ENCODE peak calls at places on chromosomes 16 and 17, in six cellular contexts. G is colonic mucosa; K is adipocyte; V is heart left ventricle; T is CD8-positive, alpha-beta T cell; W is psoas muscle. I is an unnamed sample. For H3K36me3 and H3K4me1, the result is how much of the 10 kb centered on the place peaks cover.

GRCh38 chr16:83619381-83620150 is 188.2 kb upstream of the HSBP1 start:
- DNase-seq in K (no peak), G (no peak), T (no peak), W (no peak), V (no peak), I (no peak)

GRCh38 chr17:28384281-28385036 is 13.0 kb downstream of the SARM1 start:
- DNase-seq in K (no peak), G (peak), W (peak), V (peak), T (peak), I (no peak)

GRCh38 chr16:46743232-46743719 is 4.9 kb downstream of the MYLK3 start:
- DNase-seq in T (no peak), V (peak), K (no peak), G (no peak), W (no peak), I (no peak)

GRCh38 chr17:21463779-21464407 is 87.7 kb downstream of the KCNJ12 start:
- DNase-seq in K (peak), W (no peak), G (no peak), T (no peak), V (no peak), I (no peak)

GRCh38 chr17:82204831-82205719 is 7.6 kb downstream of the CCDC57 start:
- DNase-seq in T (no peak), K (peak), W (no peak), G (no peak), V (no peak), I (peak)

GRCh38 chr16:58814348-58814801 is 80.3 kb upstream of the GOT2 start:
- DNase-seq in V (peak), T (no peak), W (no peak), K (peak), G (peak), I (no peak)

GRCh38 chr17:43212641-43213490 is 1.2 kb downstream of the TMEM106A start:
- DNase-seq in W (no peak), T (no peak), G (peak), V (no peak), K (peak), I (no peak)

GRCh38 chr16:55019419-55020131 is 88.9 kb downstream of the IRX5 start:
- DNase-seq in W (no peak), K (no peak), G (no peak), T (no peak), V (no peak), I (no peak)

GRCh38 chr17:30378191-30378796 is 433 bp upstream of the CPD start:
- DNase-seq in G (peak), K (peak), V (peak), T (peak), W (peak), I (no peak)

GRCh38 chr16:4696172-4696904 is 3.0 kb downstream of the NUDT16L1 start:
- DNase-seq in T (no peak), W (peak), V (no peak), K (no peak), G (peak), I (no peak)

GRCh38 chr16:57863434-57864160 is 61.3 kb upstream of the KIFC3 start:
- DNase-seq in V (peak), G (peak), T (no peak), K (peak), W (peak), I (no peak)

GRCh38 chr17:731943-732787 is at the start of gene TLCD3A:
- DNase-seq in W (peak), V (peak), G (peak), T (no peak), K (peak), I (peak)

GRCh38 chr16:71648921-71649320 is 22.9 kb downstream of the MARVELD3 start:
- DNase-seq in G (no peak), V (no peak), K (no peak), W (no peak), T (no peak), I (no peak)

GRCh38 chr17:6041261-6041660 is 28.9 kb upstream of the WSCD1 start:
- DNase-seq in G (no peak), K (no peak), T (no peak), W (no peak), V (no peak), I (no peak)

GRCh38 chr16:66677179-66677578 is 19.4 kb downstream of the CMTM4 start:
- DNase-seq in K (no peak), G (no peak), V (no peak), W (no peak), T (no peak), I (no peak)

GRCh38 chr16:9144106-9144505 is 52.7 kb downstream of the HAPSTR1 start:
- DNase-seq in G (no peak), V (no peak), K (no peak), T (no peak), W (peak), I (no peak)

GRCh38 chr16:86502856-86503748 is 7.2 kb upstream of the FOXF1 start:
- DNase-seq in G (no peak), T (no peak), V (no peak), W (no peak), K (no peak), I (no peak)

GRCh38 chr16:85746431-85747227 is 4.3 kb downstream of the C16orf74 start:
- DNase-seq in W (no peak), K (no peak), G (no peak), T (no peak), V (no peak), I (peak)

GRCh38 chr16:81885976-81886586 is 107.0 kb downstream of the PLCG2 start:
- DNase-seq in K (peak), W (no peak), T (no peak), G (peak), V (no peak), I (no peak)

GRCh38 chr17:55426851-55427586 is 5.4 kb upstream of the MMD start:
- DNase-seq in W (no peak), K (peak), T (no peak), G (no peak), V (no peak), I (no peak)

GRCh38 chr17:80382446-80382845 is 32.5 kb upstream of the ENDOV start:
- DNase-seq in W (peak), G (no peak), V (no peak), K (no peak), T (no peak), I (no peak)
- H3K36me3 ChIP-seq in W (under half), G (under half), V (half or more), K (half or more), T (half or more), I (half or more)

DNA sequence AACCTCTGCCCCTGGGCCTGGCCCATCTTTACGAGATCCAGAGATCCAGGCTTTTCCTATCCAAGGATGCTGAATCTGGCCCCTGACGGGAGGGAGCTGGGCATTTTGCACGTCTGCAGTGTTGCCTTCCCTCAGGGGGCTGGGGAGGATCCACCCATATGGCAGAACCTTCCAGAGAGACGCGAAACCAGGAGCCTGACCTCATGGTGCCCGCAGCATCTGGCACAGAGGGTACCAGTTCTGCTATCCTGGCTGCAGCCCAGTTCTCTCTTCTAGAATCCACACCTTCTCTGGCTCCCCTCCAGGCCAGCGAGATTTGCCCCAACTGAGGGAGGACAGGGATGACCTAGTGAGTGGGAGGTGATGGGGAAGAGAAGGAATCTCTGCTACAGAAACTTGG is 20.5 kb upstream of the ZNF652 start:
- DNase-seq in V (no peak), K (no peak), W (no peak), G (no peak), T (no peak), I (no peak)
- H3K4me1 ChIP-seq in V (under half), K (under half), W (under half), G (under half), T (under half), I (under half)

GRCh38 chr16:89564476-89565255 is 4.2 kb downstream of the RPL13 start:
- DNase-seq in T (no peak), V (no peak), K (no peak), G (peak), W (no peak), I (no peak)

GRCh38 chr16:89563639-89564392 is 3.3 kb downstream of the RPL13 start:
- DNase-seq in K (no peak), V (no peak), T (no peak), G (no peak), W (no peak), I (no peak)

GRCh38 chr16:89561195-89562026 is 929 bp downstream of the RPL13 start:
- DNase-seq in W (no peak), K (peak), V (no peak), G (no peak), T (no peak), I (no peak)

GRCh38 chr16:89562027-89562599 is 1.6 kb downstream of the RPL13 start:
- DNase-seq in G (peak), T (no peak), W (no peak), V (no peak), K (peak), I (no peak)

GRCh38 chr16:89562939-89563338 is 2.5 kb downstream of the RPL13 start:
- DNase-seq in W (no peak), T (no peak), V (no peak), G (no peak), K (no peak), I (no peak)
- H3K36me3 ChIP-seq in W (under half), T (under half), V (under half), G (under half), K (under half), I (under half)

GRCh38 chr16:73040136-73040535 is 7.8 kb downstream of the ZFHX3 start:
- DNase-seq in W (no peak), V (no peak), G (no peak), T (no peak), K (no peak), I (no peak)
- H3K4me1 ChIP-seq in W (half or more), V (under half), G (under half), T (under half), K (under half), I (under half)

I was measured in RWPE2.